ENCODE peak calls at places on chromosomes 6 and 20, in seven cellular contexts. P, A, M, Q, R, V and K are unnamed samples.

GRCh38 chr20:4444404-4444803 is 277.3 kb upstream of the PRND start:
- DNase-seq in R (no peak), Q (no peak), M (no peak), P (no peak), V (no peak), A (peak), K (no peak)

GRCh38 chr20:36856196-36856595 is 19.7 kb upstream of the TLDC2 start:
- DNase-seq in A (no peak), V (no peak), M (no peak), P (no peak), R (peak), Q (no peak), K (no peak)

GRCh38 chr6:5044866-5045265 is 40.3 kb upstream of the PPP1R3G start:
- DNase-seq in P (no peak), A (no peak), Q (no peak), V (no peak), M (no peak), R (no peak), K (no peak)

GRCh38 chr6:154606457-154606856 is 96.0 kb upstream of the CNKSR3 start:
- DNase-seq in A (no peak), P (no peak), R (no peak), M (no peak), Q (no peak), V (no peak), K (no peak)

GRCh38 chr20:709864-710761 is 34.5 kb upstream of the SCRT2 start:
- DNase-seq in V (no peak), P (peak), R (no peak), Q (no peak), M (no peak), A (no peak), K (no peak)

GRCh38 chr6:141291322-141291721 is 841.4 kb upstream of the GJE1 start:
- DNase-seq in Q (no peak), R (no peak), P (no peak), V (no peak), A (no peak), M (no peak), K (no peak)

GRCh38 chr20:2123720-2124119 is 22.1 kb downstream of the STK35 start:
- DNase-seq in M (no peak), A (no peak), V (no peak), R (no peak), Q (no peak), P (no peak), K (no peak)

GRCh38 chr6:227074-227782 is 65.1 kb upstream of the DUSP22 start:
- DNase-seq in M (no peak), A (no peak), Q (no peak), V (no peak), R (no peak), P (no peak), K (no peak)

GRCh38 chr6:25961619-25962367 is 809 bp upstream of the TRIM38 start:
- DNase-seq in R (no peak), M (no peak), A (no peak), P (no peak), V (peak), Q (no peak), K (no peak)

GRCh38 chr6:137427670-137428290 is 66.4 kb downstream of the OLIG3 start:
- DNase-seq in Q (no peak), V (no peak), M (no peak), R (no peak), A (no peak), P (no peak), K (no peak)

GRCh38 chr6:137589067-137589848 is 95.1 kb upstream of the OLIG3 start:
- DNase-seq in M (peak), R (peak), Q (peak), A (peak), P (peak), V (peak), K (no peak)

GRCh38 chr6:52966101-52966500 is 29.0 kb downstream of the GSTA4 start:
- DNase-seq in P (no peak), A (no peak), V (no peak), Q (no peak), M (no peak), R (no peak), K (no peak)

GRCh38 chr20:36975085-36975829 is 23.7 kb upstream of the SAMHD1 start:
- DNase-seq in M (no peak), P (no peak), V (no peak), Q (no peak), A (no peak), R (no peak), K (no peak)

GRCh38 chr6:51619042-51619799 is 468.2 kb downstream of the PKHD1 start:
- DNase-seq in P (peak), V (no peak), A (no peak), M (no peak), R (no peak), Q (no peak), K (no peak)

GRCh38 chr6:45375449-45375848 is 2.3 kb downstream of the SUPT3H start:
- DNase-seq in Q (no peak), A (no peak), P (no peak), R (peak), V (no peak), M (no peak), K (no peak)

GRCh38 chr6:137489410-137490371 is 4.5 kb downstream of the OLIG3 start:
- DNase-seq in R (peak), M (no peak), A (no peak), V (no peak), P (no peak), Q (no peak), K (no peak)

GRCh38 chr6:52562915-52563314 is 13.9 kb downstream of the TRAM2 start:
- DNase-seq in Q (no peak), V (no peak), M (no peak), P (no peak), A (no peak), R (peak), K (no peak)

GRCh38 chr20:53949319-53949839 is 121.0 kb downstream of the BCAS1 start:
- DNase-seq in A (peak), V (no peak), Q (no peak), R (peak), P (peak), M (peak), K (peak)

GRCh38 chr6:105489213-105489525 is 86.3 kb upstream of the PREP start:
- DNase-seq in P (no peak), A (no peak), M (no peak), R (peak), Q (no peak), V (no peak), K (no peak)

GRCh38 chr6:129936329-129937165 is 75.4 kb upstream of the TMEM244 start:
- DNase-seq in R (peak), Q (peak), A (peak), M (no peak), V (peak), P (peak), K (no peak)

GRCh38 chr6:7146079-7146828 is 38.5 kb downstream of the RREB1 start:
- DNase-seq in R (peak), Q (no peak), M (no peak), A (no peak), V (no peak), P (peak), K (no peak)

GRCh38 chr6:118893095-118893881 is 664 bp upstream of the ASF1A start:
- DNase-seq in A (no peak), Q (no peak), V (no peak), P (no peak), R (peak), M (no peak), K (no peak)

GRCh38 chr20:17655286-17655651 is 26.8 kb downstream of the RRBP1 start:
- DNase-seq in M (no peak), P (no peak), V (no peak), A (no peak), R (no peak), Q (no peak), K (no peak)

GRCh38 chr6:94735270-94735669 is 842.1 kb upstream of the MANEA start:
- DNase-seq in R (no peak), M (no peak), V (no peak), A (no peak), P (no peak), Q (no peak), K (no peak)

GRCh38 chr6:33061987-33062386 is 11.5 kb downstream of the HLA-DPA1 start:
- DNase-seq in A (no peak), M (no peak), V (no peak), Q (no peak), R (peak), P (no peak), K (no peak)

GRCh38 chr20:22684763-22685443 is 100.5 kb upstream of the FOXA2 start:
- DNase-seq in M (no peak), Q (no peak), A (no peak), R (no peak), V (no peak), P (no peak), K (no peak)

GRCh38 chr6:7424967-7425807 is 35.6 kb downstream of the RIOK1 start:
- DNase-seq in V (peak), R (peak), P (no peak), M (no peak), Q (peak), A (peak), K (peak)

GRCh38 chr6:151675746-151676459 is 131.6 kb upstream of the ESR1 start:
- DNase-seq in V (peak), P (peak), A (no peak), R (peak), M (no peak), Q (peak), K (no peak)

GRCh38 chr6:123527406-123527805 is 109.3 kb downstream of the TRDN start:
- DNase-seq in R (no peak), V (no peak), A (no peak), Q (no peak), P (no peak), M (no peak), K (no peak)
- H3K4me3 ChIP-seq in R (no peak), V (no peak), A (no peak), Q (no peak), P (no peak), M (no peak), K (no peak)

GRCh38 chr6:16135078-16135477 is 6.2 kb downstream of the MYLIP start:
- DNase-seq in R (no peak), A (no peak), V (no peak), P (no peak), M (no peak), Q (no peak), K (no peak)
- H3K4me3 ChIP-seq in R (no peak), A (no peak), V (no peak), P (no peak), M (no peak), Q (no peak), K (no peak)

GRCh38 chr6:122422003-122422402 is 22.6 kb downstream of the HSF2 start:
- DNase-seq in A (no peak), P (no peak), Q (no peak), V (no peak), R (no peak), M (no peak), K (no peak)

GRCh38 chr6:122422614-122423267 is 23.3 kb downstream of the HSF2 start:
- DNase-seq in V (no peak), A (no peak), Q (no peak), M (no peak), P (no peak), R (no peak), K (no peak)

GRCh38 chr6:122416825-122417224 is 17.4 kb downstream of the HSF2 start:
- DNase-seq in P (no peak), R (no peak), Q (no peak), A (no peak), V (no peak), M (no peak), K (no peak)
- H3K4me3 ChIP-seq in P (no peak), R (no peak), Q (no peak), A (no peak), V (no peak), M (no peak), K (no peak)

GRCh38 chr20:64050261-64051032 is 1.0 kb upstream of the SOX18 start:
- DNase-seq in Q (no peak), R (no peak), M (no peak), V (no peak), P (no peak), A (no peak), K (no peak)

GRCh38 chr20:64047968-64048401 is 1.5 kb downstream of the SOX18 start:
- DNase-seq in V (no peak), A (no peak), M (no peak), P (no peak), R (no peak), Q (no peak), K (no peak)

GRCh38 chr20:64049887-64050260 is 435 bp upstream of the SOX18 start:
- DNase-seq in A (no peak), V (no peak), R (no peak), P (no peak), M (no peak), Q (no peak), K (no peak)

GRCh38 chr20:64048402-64049044 is 916 bp downstream of the SOX18 start:
- DNase-seq in R (no peak), Q (no peak), A (no peak), M (no peak), V (no peak), P (no peak), K (no peak)

GRCh38 chr20:64049060-64049886 is at the start of gene SOX18:
- DNase-seq in A (no peak), R (peak), V (no peak), P (no peak), Q (no peak), M (no peak), K (no peak)
- H3K4me3 ChIP-seq in A (no peak), R (no peak), V (peak), P (peak), Q (peak), M (no peak), K (no peak)

DNA sequence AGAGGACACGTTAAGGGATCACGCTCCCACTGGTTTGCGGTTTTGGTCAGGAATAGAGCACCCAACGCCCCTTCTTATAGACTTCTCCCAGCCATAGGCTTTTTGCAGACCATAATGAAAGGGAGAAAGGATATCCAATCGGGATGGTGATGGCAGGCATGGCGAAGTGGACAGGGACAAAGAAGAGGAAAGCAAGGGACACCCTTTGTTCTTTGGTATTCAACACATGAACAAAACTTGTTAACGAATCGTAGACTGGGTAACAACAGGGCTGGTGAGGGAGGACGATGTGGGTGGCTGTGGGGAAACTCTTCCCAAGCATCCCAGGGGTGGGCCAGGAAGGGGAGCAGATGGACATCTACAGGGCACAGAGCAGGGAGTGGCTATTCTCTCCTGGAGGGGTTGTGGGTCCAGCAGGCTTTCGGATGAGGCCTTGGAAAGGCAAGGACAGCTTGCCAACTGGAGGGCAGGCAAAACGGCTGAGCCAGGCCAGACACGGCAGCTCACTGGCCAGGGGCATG is 1.4 kb upstream of the HSP90AB1 start:
- DNase-seq in V (no peak), Q (no peak), A (no peak), R (no peak), M (no peak), P (no peak), K (no peak)
- H3K4me3 ChIP-seq in V (peak), Q (peak), A (peak), R (peak), M (peak), P (peak), K (peak)